ENCODE peak calls at places on chromosome 20, in six cellular contexts. Y is endothelial cell of umbilical vein, I is HepG2, G is esophagus muscularis mucosa, U is breast epithelium, W is sigmoid colon. L is an unnamed sample.

GRCh38 chr20:34907616-34908469 is 31.4 kb downstream of the ACSS2 start:
- DNase-seq in Y (peak), I (peak), G (no peak), U (peak), W (no peak), L (no peak)

GRCh38 chr20:45911486-45912343 is at the start of gene PLTP:
- DNase-seq in Y (peak), I (no peak), G (no peak), U (no peak), W (peak), L (no peak)

GRCh38 chr20:57995381-57995977 is 233.0 kb downstream of the ANKRD60 start:
- DNase-seq in Y (no peak), I (no peak), G (no peak), U (no peak), W (peak), L (no peak)

GRCh38 chr20:58706975-58707681 is 14.5 kb downstream of the NPEPL1 start:
- DNase-seq in Y (no peak), I (no peak), G (peak), U (no peak), W (peak), L (no peak)

GRCh38 chr20:34531608-34532265 is 15.5 kb downstream of the DYNLRB1 start:
- DNase-seq in Y (no peak), I (no peak), G (no peak), U (no peak), W (peak), L (no peak)

GRCh38 chr20:18001131-18001921 is 32.5 kb downstream of the MGME1 start:
- DNase-seq in Y (no peak), I (peak), G (peak), U (peak), W (peak), L (no peak)

GRCh38 chr20:13029687-13030510 is 21.1 kb downstream of the SPTLC3 start:
- DNase-seq in Y (peak), I (peak), G (no peak), U (no peak), W (no peak), L (no peak)

GRCh38 chr20:37349517-37350491 is 3.9 kb downstream of the SRC start:
- DNase-seq in Y (no peak), I (no peak), G (no peak), U (no peak), W (peak), L (no peak)

GRCh38 chr20:63290677-63291472 is 2.1 kb upstream of the COL20A1 start:
- DNase-seq in Y (peak), I (peak), G (no peak), U (no peak), W (no peak), L (no peak)

GRCh38 chr20:5621305-5621704 is 128.9 kb upstream of the SHLD1 start:
- DNase-seq in Y (peak), I (no peak), G (no peak), U (peak), W (no peak), L (no peak)

GRCh38 chr20:13898012-13898612 is 92.3 kb downstream of the SEL1L2 start:
- DNase-seq in Y (no peak), I (peak), G (no peak), U (no peak), W (no peak), L (no peak)

GRCh38 chr20:4661191-4661590 is 60.5 kb upstream of the PRND start:
- DNase-seq in Y (peak), I (no peak), G (no peak), U (no peak), W (no peak), L (peak)

GRCh38 chr20:33684533-33685327 is 1.5 kb downstream of the E2F1 start:
- DNase-seq in Y (peak), I (no peak), G (no peak), U (no peak), W (no peak), L (no peak)

GRCh38 chr20:48393721-48394120 is 434.1 kb downstream of the PREX1 start:
- DNase-seq in Y (no peak), I (no peak), G (no peak), U (no peak), W (no peak), L (no peak)

GRCh38 chr20:39248851-39249485 is 286.8 kb downstream of the DHX35 start:
- DNase-seq in Y (no peak), I (no peak), G (no peak), U (no peak), W (no peak), L (no peak)
- H3K4me3 ChIP-seq in Y (no peak), I (no peak), G (no peak), U (no peak), W (no peak), L (no peak)

GRCh38 chr20:53652090-53652858 is 58.6 kb upstream of the ZNF217 start:
- DNase-seq in Y (no peak), I (peak), G (no peak), U (no peak), W (no peak), L (no peak)

GRCh38 chr20:53656653-53657288 is 63.1 kb upstream of the ZNF217 start:
- DNase-seq in Y (no peak), I (no peak), G (no peak), U (no peak), W (no peak), L (no peak)

GRCh38 chr20:53654932-53655674 is 61.5 kb upstream of the ZNF217 start:
- DNase-seq in Y (no peak), I (no peak), G (no peak), U (peak), W (no peak), L (no peak)

GRCh38 chr20:53655909-53656652 is 62.4 kb upstream of the ZNF217 start:
- DNase-seq in Y (no peak), I (no peak), G (no peak), U (no peak), W (no peak), L (no peak)

DNA sequence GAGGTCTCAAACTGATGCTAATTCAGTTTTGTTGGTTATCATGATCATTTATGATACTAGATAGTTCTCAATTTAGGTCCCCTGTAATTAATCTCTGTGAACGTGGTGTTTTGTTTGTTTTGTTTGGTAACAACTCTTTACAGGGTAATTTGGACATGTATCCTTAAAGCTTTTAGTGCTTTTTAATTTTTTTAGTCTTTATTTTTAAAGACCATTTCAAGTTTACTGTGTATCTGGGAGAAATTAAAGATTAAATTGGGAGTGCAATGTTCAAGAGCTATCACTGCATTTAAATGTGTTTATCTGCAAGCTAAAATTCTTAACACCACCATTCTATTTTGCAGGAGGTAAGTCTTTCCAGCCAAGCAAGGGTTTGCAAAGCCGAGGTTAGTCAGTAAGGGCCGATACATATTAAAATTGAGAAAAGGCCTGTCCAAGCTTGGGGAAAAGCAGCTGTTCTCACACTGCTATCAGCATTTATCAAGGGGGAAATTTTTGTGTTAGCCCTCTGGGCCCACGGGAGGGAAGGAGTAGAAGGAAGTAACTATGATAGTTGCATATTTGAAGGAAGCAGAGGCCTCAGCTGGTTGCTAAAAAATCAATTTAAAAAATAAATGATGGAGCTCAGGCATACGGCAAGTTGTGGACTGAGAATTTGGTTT is 59.4 kb upstream of the ZNF217 start:
- DNase-seq in Y (no peak), I (no peak), G (no peak), U (no peak), W (no peak), L (no peak)
- TF ChIP-seq POLR2A in Y (no peak), I (no peak), G (no peak), U (no peak), W (no peak), L (no peak)

GRCh38 chr20:6812530-6812929 is 45.0 kb downstream of the BMP2 start:
- DNase-seq in Y (no peak), I (no peak), G (no peak), U (no peak), W (no peak), L (no peak)

GRCh38 chr20:6819599-6819998 is 52.1 kb downstream of the BMP2 start:
- DNase-seq in Y (peak), I (peak), G (no peak), U (no peak), W (no peak), L (no peak)

GRCh38 chr20:6814945-6815344 is 47.5 kb downstream of the BMP2 start:
- DNase-seq in Y (no peak), I (no peak), G (no peak), U (no peak), W (no peak), L (no peak)

DNA sequence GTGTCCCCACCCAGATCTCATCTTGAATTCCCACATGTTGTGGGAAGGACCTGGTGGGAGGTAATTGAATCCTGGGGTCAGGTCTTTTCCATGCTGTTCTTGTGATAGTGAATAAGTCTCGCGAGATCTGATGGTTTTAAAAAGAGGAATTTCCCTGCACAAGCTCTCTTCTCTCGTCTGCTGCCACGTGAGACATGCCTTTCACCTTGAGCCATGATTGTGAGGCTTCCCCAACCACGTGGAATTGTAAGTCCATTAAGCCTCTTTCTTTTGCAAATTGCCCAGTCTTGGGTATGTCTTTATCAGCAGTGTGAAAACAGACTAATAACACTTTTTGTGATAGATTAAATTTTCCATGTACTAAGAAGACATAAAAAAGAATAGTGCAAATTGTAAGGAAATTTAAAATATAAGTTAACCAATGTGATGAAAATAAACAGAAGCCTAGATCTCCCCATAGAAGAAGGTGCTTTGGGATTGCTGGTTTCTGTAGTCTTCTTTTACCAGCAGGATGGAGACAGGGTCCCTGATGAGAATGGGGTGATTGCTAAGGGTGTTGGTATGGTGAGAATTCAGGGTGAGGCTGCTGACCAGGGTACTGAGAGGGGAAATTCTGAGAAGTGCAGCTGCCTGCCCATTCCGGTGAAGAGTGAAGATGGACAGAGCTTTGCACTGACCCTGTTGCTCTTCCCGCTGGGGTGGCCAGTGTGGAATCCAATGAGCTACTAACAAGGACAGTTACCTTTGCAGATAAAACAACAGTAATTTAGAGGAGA is 50.7 kb downstream of the BMP2 start:
- DNase-seq in Y (no peak), I (no peak), G (no peak), U (no peak), W (no peak), L (no peak)
- TF ChIP-seq POLR2AphosphoS5 in Y (no peak), I (no peak), G (no peak), U (no peak), W (no peak), L (no peak)

DNA sequence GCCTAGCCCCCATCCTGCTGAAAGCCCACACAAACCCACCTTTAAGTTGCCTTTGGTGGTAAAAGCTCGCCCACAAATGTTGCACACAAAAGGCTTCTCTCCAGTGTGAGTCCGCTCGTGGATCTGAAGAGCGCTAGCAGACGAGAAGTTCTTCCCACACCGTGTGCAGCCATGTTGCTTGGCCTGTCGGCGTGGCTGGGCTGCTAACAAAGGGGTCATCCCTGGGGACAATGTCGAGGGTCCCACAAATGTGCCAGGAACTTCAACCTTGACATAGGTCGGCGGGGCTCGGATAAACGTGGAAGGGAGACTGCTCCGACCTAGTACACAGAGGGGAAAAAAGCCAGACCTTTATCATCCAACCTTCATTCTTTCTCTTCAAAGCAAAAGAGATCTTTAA is 13.5 kb downstream of the SALL4 start:
- DNase-seq in Y (no peak), I (no peak), G (no peak), U (no peak), W (no peak), L (no peak)
- H3K4me3 ChIP-seq in Y (no peak), I (no peak), G (no peak), U (no peak), W (no peak), L (no peak)

DNA sequence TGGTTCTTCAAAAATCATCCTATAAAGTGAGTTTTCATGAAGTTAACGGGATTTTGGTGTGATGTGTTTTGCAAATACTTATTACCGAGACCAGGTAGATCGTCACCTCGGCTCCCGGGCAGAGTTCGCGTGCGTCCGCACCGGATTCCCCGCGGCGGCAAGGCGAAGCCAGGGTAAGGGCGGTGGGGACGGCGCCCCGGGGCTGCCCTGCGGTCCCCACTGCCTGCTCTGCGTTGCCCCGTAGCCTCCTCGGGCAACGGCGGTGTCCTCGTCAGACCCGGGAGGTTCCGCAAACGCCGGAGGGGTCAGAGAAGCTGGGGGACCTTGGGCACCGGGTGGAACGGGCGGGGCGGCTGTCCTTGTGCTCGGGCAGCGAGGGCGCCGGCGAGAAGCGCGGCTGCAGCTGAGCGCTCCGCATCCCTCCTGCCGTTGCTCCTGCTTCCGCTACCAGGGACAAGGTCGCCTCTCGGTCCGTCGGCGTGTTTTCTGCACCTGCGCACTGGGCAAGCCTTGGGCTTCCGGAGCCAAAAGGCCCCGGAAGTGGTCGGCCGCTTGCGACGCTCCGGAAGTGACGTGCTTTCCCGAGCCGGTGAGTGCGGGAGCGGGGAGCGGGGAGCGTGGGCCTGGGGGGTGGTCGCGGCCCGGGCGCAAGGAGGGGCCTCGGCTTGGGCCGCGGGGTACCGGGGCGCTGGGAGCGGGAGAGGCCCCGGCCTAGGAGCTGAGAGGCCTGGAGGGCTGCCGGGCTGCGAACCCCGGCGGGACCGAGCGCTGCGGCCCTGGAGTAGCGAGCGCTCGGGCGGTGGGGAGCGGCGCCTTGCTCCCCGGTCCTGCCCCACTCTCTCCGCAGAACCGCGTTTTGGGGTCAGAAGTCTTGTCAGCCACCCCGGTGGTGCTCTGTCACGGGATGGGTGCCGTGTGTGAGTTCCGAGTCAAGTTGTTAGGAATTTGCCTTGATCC is at the start of gene MTG2:
- DNase-seq in Y (peak), I (peak), G (peak), U (peak), W (peak), L (no peak)
- TF ChIP-seq POLR2A in Y (peak), I (peak), G (peak), U (peak), W (peak), L (peak)

DNA sequence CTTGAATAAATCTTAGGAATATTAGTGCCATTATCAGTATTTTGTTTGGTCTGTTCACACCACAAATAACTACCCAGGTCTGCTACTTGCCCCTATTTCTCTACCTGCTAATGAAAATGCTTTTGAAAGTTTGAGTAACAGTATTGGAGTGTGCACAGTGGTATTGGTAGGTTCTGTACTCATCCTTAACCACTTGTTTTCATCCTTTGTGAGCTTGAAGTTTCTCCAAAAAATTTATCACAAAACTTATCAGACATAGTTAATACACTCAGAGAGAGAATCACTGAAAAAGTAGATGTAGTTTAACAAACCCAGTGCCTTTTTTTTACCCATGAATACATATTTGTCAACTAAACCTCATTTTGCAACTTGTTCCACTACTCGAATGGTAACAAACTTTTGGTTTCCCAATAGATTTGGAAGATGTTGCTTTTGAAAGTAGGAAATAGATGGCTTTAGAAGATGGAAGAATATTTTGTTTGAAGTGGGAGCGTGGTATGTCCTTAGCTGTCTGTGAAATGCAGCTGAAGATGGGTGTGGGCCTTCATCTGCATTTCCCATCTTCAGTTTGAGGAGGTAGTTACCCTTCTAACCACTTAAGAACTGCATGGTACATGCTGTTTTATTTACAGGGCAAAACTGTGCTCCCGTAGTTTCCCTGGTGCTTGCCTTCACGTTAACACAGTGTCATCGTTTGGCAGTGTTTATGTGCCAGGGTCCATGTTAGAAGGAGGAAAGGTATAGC is 9.0 kb downstream of the PTPN1 start:
- DNase-seq in Y (no peak), I (no peak), G (no peak), U (no peak), W (no peak), L (no peak)
- TF ChIP-seq POLR2AphosphoS5 in Y (no peak), I (no peak), G (no peak), U (no peak), W (no peak), L (no peak)

L was measured in vagina.